ENCODE peak calls at places on chromosomes 11 and 22, in ten cellular contexts. H is HT1080; N is EL; C is stimulated activated CD4-positive, alpha-beta T cell treated with anti-CD3 and anti-CD28 coated beads, Interleukin-2, amount 100 ng/mL, for 48 hours; R is T-helper 1 cell; P is AG04450; O is NCI-H1694 treated with DMSO at 0.1 percent for 48 hours; V is T-helper 2 cell treated with Interferon-gamma antibody and Interleukin-4, amounts not matched to agents 5 μg/mL and 100 μg/mL, for 36 hours; T is endodermal cell; F is LHCN-M2. M is an unnamed sample.

GRCh38 chr11:76443254-76443935 is 1.4 kb upstream of the EMSY start:
- DNase-seq in H (no peak), N (peak), C (no peak), R (no peak), P (no peak), O (no peak), V (no peak), T (no peak), F (no peak), M (no peak)

GRCh38 chr11:20160425-20161229 is at the start of gene DBX1:
- DNase-seq in H (no peak), N (no peak), C (no peak), R (no peak), P (no peak), O (no peak), V (no peak), T (no peak), F (no peak), M (no peak)

GRCh38 chr11:35746356-35747153 is 84.0 kb downstream of the TRIM44 start:
- DNase-seq in H (no peak), N (peak), C (no peak), R (no peak), P (no peak), O (no peak), V (no peak), T (no peak), F (peak), M (no peak)

GRCh38 chr11:30107899-30108298 is 91.1 kb upstream of the KCNA4 start:
- DNase-seq in H (peak), N (peak), C (no peak), R (no peak), P (no peak), O (no peak), V (no peak), T (no peak), F (peak), M (no peak)

GRCh38 chr22:43521716-43522115 is 109.9 kb downstream of the MPPED1 start:
- DNase-seq in H (peak), N (no peak), C (no peak), R (no peak), P (no peak), O (no peak), V (no peak), T (no peak), F (no peak), M (no peak)

GRCh38 chr11:110128161-110128560 is 35.0 kb downstream of the ZC3H12C start:
- DNase-seq in H (no peak), N (no peak), C (no peak), R (no peak), P (no peak), O (no peak), V (no peak), T (peak), F (peak), M (no peak)

GRCh38 chr11:75445315-75445953 is 12.4 kb upstream of the KLHL35 start:
- DNase-seq in H (peak), N (peak), C (peak), R (peak), P (no peak), O (no peak), V (peak), T (peak), F (peak), M (no peak)

GRCh38 chr11:64531906-64532312 is 59.1 kb upstream of the SLC22A12 start:
- DNase-seq in H (no peak), N (no peak), C (no peak), R (no peak), P (no peak), O (no peak), V (no peak), T (no peak), F (peak), M (no peak)

GRCh38 chr11:7673724-7674434 is 579 bp upstream of the CYB5R2 start:
- DNase-seq in H (no peak), N (peak), C (no peak), R (no peak), P (no peak), O (no peak), V (no peak), T (peak), F (no peak), M (no peak)

GRCh38 chr11:68159665-68160064 is 38.5 kb upstream of the CHKA start:
- DNase-seq in H (no peak), N (no peak), C (no peak), R (no peak), P (no peak), O (no peak), V (no peak), T (no peak), F (no peak), M (no peak)

GRCh38 chr22:39800790-39801540 is 92.6 kb downstream of the ENTHD1 start:
- DNase-seq in H (no peak), N (no peak), C (no peak), R (no peak), P (no peak), O (no peak), V (no peak), T (no peak), F (no peak), M (no peak)

M was measured in stimulated activated CD8-positive, alpha-beta memory T cell treated with anti-CD3 and anti-CD28 coated beads, Interleukin-15, amount 100 ng/mL, for 48 hours.